ENCODE peak calls at places on chromosome 22, in nine cellular contexts. U is HCEC 1CT, F is NCI-H460, L is astrocyte of the hippocampus, O is AG09319, Z is NCI-H2029 treated with DMSO at 0.1 percent for 48 hours, I is Ammon's horn, C is ecto neural progenitor cell, P is islet precursor cell. Q is an unnamed sample.

GRCh38 chr22:45493286-45493771 is 9.4 kb upstream of the FBLN1 start:
- DNase-seq in U (no peak), F (no peak), L (peak), O (no peak), Z (no peak), I (peak), C (peak), P (peak), Q (no peak)

GRCh38 chr22:23219787-23220484 is 39.6 kb downstream of the BCR start:
- DNase-seq in U (peak), F (no peak), L (peak), O (no peak), Z (no peak), I (no peak), C (no peak), P (peak), Q (peak)

GRCh38 chr22:40703731-40704130 is 24.4 kb downstream of the MCHR1 start:
- DNase-seq in U (no peak), F (no peak), L (no peak), O (no peak), Z (no peak), I (no peak), C (no peak), P (no peak), Q (no peak)

GRCh38 chr22:36244522-36245391 is 5.4 kb upstream of the APOL2 start:
- DNase-seq in U (no peak), F (no peak), L (peak), O (no peak), Z (no peak), I (no peak), C (no peak), P (peak), Q (no peak)

GRCh38 chr22:17754233-17754925 is 19.9 kb downstream of the BID start:
- DNase-seq in U (no peak), F (no peak), L (no peak), O (no peak), Z (no peak), I (no peak), C (no peak), P (no peak), Q (no peak)

GRCh38 chr22:26666035-26666338 is 8.6 kb downstream of the MIAT start:
- DNase-seq in U (no peak), F (no peak), L (no peak), O (no peak), Z (no peak), I (no peak), C (no peak), P (no peak), Q (no peak)

GRCh38 chr22:17097062-17097461 is 12.3 kb downstream of the IL17RA start:
- DNase-seq in U (no peak), F (no peak), L (no peak), O (no peak), Z (no peak), I (no peak), C (no peak), P (no peak), Q (no peak)

GRCh38 chr22:48258108-48258705 is 1495.8 kb downstream of the TBC1D22A start:
- DNase-seq in U (no peak), F (no peak), L (no peak), O (no peak), Z (no peak), I (no peak), C (no peak), P (no peak), Q (peak)